ENCODE peak calls at places on chromosomes 6 and 20, in ten cellular contexts. M is bronchial epithelial cell, K is lower lobe of right lung, E is RWPE2, F is osteocyte, T is AG04450, R is progenitor cell of endocrine pancreas, G is psoas muscle, Z is spleen, U is GM23338. Y is an unnamed sample.

GRCh38 chr6:47047479-47048411 is 5.6 kb upstream of the ADGRF1 start:
- DNase-seq in U (peak), K (no peak), F (peak), M (peak), T (peak), R (peak), Z (no peak), G (no peak), E (no peak), Y (peak)

GRCh38 chr6:89410231-89411018 is 1.6 kb downstream of the RRAGD start:
- DNase-seq in U (peak), E (no peak), T (no peak), G (no peak), Z (no peak), M (no peak), R (no peak), F (peak), K (no peak), Y (no peak)

GRCh38 chr6:32825966-32826365 is 9.2 kb upstream of the HLA-DOB start:
- DNase-seq in M (peak), T (no peak), F (no peak), G (no peak), R (no peak), K (no peak), E (no peak), U (peak), Z (no peak), Y (no peak)

GRCh38 chr20:63542031-63542559 is 4.9 kb upstream of the PTK6 start:
- DNase-seq in Z (peak), U (no peak), K (no peak), R (no peak), E (peak), M (no peak), G (no peak), F (no peak), T (no peak), Y (no peak)

GRCh38 chr6:34273242-34273805 is 24.5 kb upstream of the SMIM29 start:
- DNase-seq in F (no peak), M (no peak), E (no peak), R (no peak), U (no peak), G (peak), Z (peak), K (peak), T (no peak), Y (no peak)

GRCh38 chr6:147700436-147701209 is 192.1 kb downstream of the SAMD5 start:
- DNase-seq in M (no peak), F (no peak), U (no peak), E (no peak), T (no peak), K (no peak), G (no peak), Z (no peak), R (no peak), Y (no peak)

GRCh38 chr6:37283786-37284185 is 25.8 kb upstream of the TMEM217 start:
- DNase-seq in K (no peak), T (no peak), R (no peak), U (no peak), M (no peak), Z (no peak), E (no peak), G (peak), F (no peak), Y (no peak)

GRCh38 chr6:142842423-142843261 is 102.3 kb downstream of the HIVEP2 start:
- DNase-seq in Z (no peak), T (no peak), E (no peak), F (no peak), K (no peak), U (no peak), R (no peak), G (no peak), M (peak), Y (no peak)

GRCh38 chr20:64166712-64167615 is 2.7 kb downstream of the MYT1 start:
- DNase-seq in R (no peak), K (peak), M (no peak), T (no peak), U (no peak), E (peak), G (no peak), F (no peak), Z (no peak), Y (no peak)

GRCh38 chr6:99348220-99348822 is 1.2 kb downstream of the FAXC start:
- DNase-seq in G (no peak), F (no peak), Z (no peak), R (no peak), T (no peak), K (no peak), M (no peak), E (no peak), U (no peak), Y (no peak)

GRCh38 chr6:41553405-41553999 is 7.3 kb downstream of the FOXP4 start:
- DNase-seq in Z (no peak), T (no peak), G (no peak), R (no peak), F (no peak), U (no peak), E (no peak), K (no peak), M (no peak), Y (no peak)

GRCh38 chr20:7392551-7392950 is 547.7 kb downstream of the HAO1 start:
- DNase-seq in G (no peak), Z (no peak), M (peak), R (no peak), U (no peak), F (no peak), K (no peak), T (no peak), E (no peak), Y (no peak)

GRCh38 chr6:136753624-136754023 is 38.7 kb downstream of the MAP3K5 start:
- DNase-seq in E (no peak), M (peak), K (no peak), T (no peak), G (no peak), F (no peak), R (no peak), Z (peak), U (peak), Y (no peak)

GRCh38 chr6:83822629-83823169 is 30.5 kb upstream of the RIPPLY2 start:
- DNase-seq in Z (no peak), R (no peak), F (no peak), G (no peak), K (no peak), M (no peak), U (no peak), T (no peak), E (no peak), Y (no peak)

GRCh38 chr20:64113796-64114355 is 6.5 kb upstream of the NPBWR2 start:
- DNase-seq in T (no peak), M (no peak), Z (peak), F (peak), K (no peak), U (peak), G (peak), E (peak), R (no peak), Y (no peak)

GRCh38 chr6:154156135-154156948 is 117.3 kb downstream of the OPRM1 start:
- DNase-seq in U (peak), Z (peak), T (no peak), G (no peak), R (no peak), F (no peak), E (no peak), M (peak), K (peak), Y (no peak)

GRCh38 chr6:21426841-21427490 is 166.6 kb upstream of the SOX4 start:
- DNase-seq in G (no peak), E (no peak), F (no peak), K (no peak), R (no peak), U (no peak), T (no peak), Z (no peak), M (peak), Y (no peak)

GRCh38 chr6:166621114-166621540 is 5.9 kb downstream of the RPS6KA2 start:
- DNase-seq in M (no peak), R (no peak), K (no peak), U (peak), Z (no peak), G (no peak), E (no peak), F (no peak), T (no peak), Y (no peak)

GRCh38 chr6:105522626-105523322 is 119.9 kb upstream of the PREP start:
- DNase-seq in T (peak), G (no peak), K (no peak), R (no peak), M (peak), F (no peak), Z (no peak), E (no peak), U (no peak), Y (no peak)

GRCh38 chr6:142275146-142276006 is 26.4 kb upstream of the ADGRG6 start:
- DNase-seq in F (no peak), T (peak), G (no peak), M (peak), Z (no peak), E (no peak), K (no peak), U (peak), R (no peak), Y (no peak)

GRCh38 chr6:110529355-110529754 is 52.9 kb upstream of the SLC22A16 start:
- DNase-seq in Z (no peak), U (no peak), G (no peak), M (peak), R (no peak), F (no peak), K (no peak), E (no peak), T (no peak), Y (no peak)

GRCh38 chr6:42391441-42391840 is 60.3 kb downstream of the TRERF1 start:
- DNase-seq in U (no peak), F (no peak), M (no peak), K (no peak), G (no peak), T (no peak), Z (no peak), R (no peak), E (no peak), Y (no peak)

GRCh38 chr20:20571068-20571780 is 141.2 kb downstream of the RALGAPA2 start:
- DNase-seq in T (no peak), Z (no peak), M (no peak), F (no peak), E (no peak), U (no peak), K (no peak), G (no peak), R (no peak), Y (no peak)

GRCh38 chr20:40750541-40750940 is 61.5 kb upstream of the MAFB start:
- DNase-seq in R (no peak), U (no peak), M (no peak), G (no peak), K (no peak), Z (no peak), F (peak), T (no peak), E (no peak), Y (no peak)

GRCh38 chr20:61856626-61857413 is 208.9 kb downstream of the TAF4 start:
- DNase-seq in T (no peak), M (no peak), F (no peak), R (no peak), K (no peak), Z (no peak), G (no peak), U (no peak), E (no peak), Y (no peak)

GRCh38 chr6:71602385-71602949 is 283.9 kb upstream of the RIMS1 start:
- DNase-seq in R (no peak), T (no peak), U (no peak), Z (no peak), M (peak), G (no peak), K (no peak), F (no peak), E (no peak), Y (no peak)

GRCh38 chr6:140566706-140567330 is 1192.4 kb upstream of the CITED2 start:
- DNase-seq in R (no peak), F (no peak), Z (no peak), U (no peak), M (peak), K (no peak), T (no peak), G (no peak), E (no peak), Y (no peak)

GRCh38 chr6:75600694-75601265 is 900 bp upstream of the SENP6 start:
- DNase-seq in M (peak), K (no peak), E (no peak), G (no peak), T (no peak), U (no peak), F (no peak), R (no peak), Z (no peak), Y (no peak)

GRCh38 chr6:138833819-138834539 is 38.1 kb downstream of the ECT2L start:
- DNase-seq in Z (no peak), E (no peak), G (no peak), F (no peak), R (no peak), M (no peak), T (no peak), K (no peak), U (no peak), Y (peak)

GRCh38 chr6:108675226-108676160 is 114.8 kb downstream of the FOXO3 start:
- DNase-seq in K (no peak), F (peak), G (no peak), U (no peak), M (no peak), E (no peak), R (no peak), T (no peak), Z (no peak), Y (no peak)

GRCh38 chr6:12941422-12941821 is 224.9 kb downstream of the PHACTR1 start:
- DNase-seq in U (no peak), T (no peak), G (no peak), K (no peak), M (peak), Z (no peak), R (no peak), F (no peak), E (no peak), Y (no peak)

GRCh38 chr6:21103626-21104224 is 489.8 kb upstream of the SOX4 start:
- DNase-seq in F (no peak), K (no peak), M (peak), E (no peak), U (no peak), T (no peak), G (no peak), Z (no peak), R (no peak), Y (no peak)

GRCh38 chr6:48744948-48745347 is 634.0 kb upstream of the PTCHD4 start:
- DNase-seq in G (no peak), M (peak), E (no peak), Z (no peak), K (no peak), F (no peak), T (no peak), R (no peak), U (no peak), Y (no peak)

GRCh38 chr6:22956029-22956715 is 386.8 kb downstream of the HDGFL1 start:
- DNase-seq in K (no peak), Z (no peak), F (no peak), E (no peak), M (no peak), R (no peak), U (no peak), T (no peak), G (no peak), Y (no peak)

GRCh38 chr20:58495623-58496428 is 19.4 kb downstream of the APCDD1L start:
- DNase-seq in Z (no peak), T (no peak), U (no peak), R (no peak), F (no peak), G (no peak), K (no peak), M (no peak), E (peak), Y (no peak)

GRCh38 chr20:542777-543368 is 717 bp downstream of the CSNK2A1 start:
- DNase-seq in Z (peak), E (no peak), K (peak), U (peak), T (no peak), M (no peak), F (peak), R (peak), G (peak), Y (no peak)

GRCh38 chr6:168699631-168700315 is 258.8 kb downstream of the SMOC2 start:
- DNase-seq in F (no peak), G (peak), U (no peak), R (no peak), M (no peak), K (no peak), T (no peak), E (no peak), Z (no peak), Y (no peak)

GRCh38 chr6:18343741-18344140 is 43.4 kb upstream of the RNF144B start:
- DNase-seq in K (no peak), U (no peak), R (no peak), F (no peak), M (peak), Z (no peak), T (peak), G (no peak), E (no peak), Y (no peak)
- TF ChIP-seq CTCF in K (no peak), U (no peak), R (no peak), F (no peak), M (no peak), Z (no peak), T (no peak), G (no peak), E (no peak), Y (no peak)

GRCh38 chr20:31454374-31454773 is 13.9 kb downstream of the DEFB123 start:
- DNase-seq in T (no peak), E (no peak), F (no peak), K (no peak), R (no peak), U (no peak), M (no peak), Z (no peak), G (no peak), Y (no peak)
- TF ChIP-seq CTCF in T (no peak), E (peak), F (no peak), K (no peak), R (no peak), U (no peak), M (no peak), Z (no peak), G (no peak), Y (no peak)

GRCh38 chr20:11919046-11919445 is 1.4 kb downstream of the BTBD3 start:
- DNase-seq in G (no peak), M (no peak), T (no peak), Z (no peak), K (no peak), E (no peak), U (peak), R (no peak), F (no peak), Y (no peak)

GRCh38 chr20:11919571-11919970 is 1.9 kb downstream of the BTBD3 start:
- DNase-seq in U (no peak), G (no peak), T (no peak), F (no peak), Z (no peak), M (no peak), R (no peak), K (no peak), E (no peak), Y (no peak)

GRCh38 chr20:11920083-11920482 is 2.4 kb downstream of the BTBD3 start:
- DNase-seq in K (no peak), U (no peak), F (no peak), Z (no peak), E (no peak), T (no peak), M (no peak), G (no peak), R (no peak), Y (no peak)

GRCh38 chr20:11918280-11918952 is 723 bp downstream of the BTBD3 start:
- DNase-seq in M (no peak), U (no peak), R (no peak), K (no peak), T (no peak), Z (no peak), G (no peak), E (no peak), F (no peak), Y (no peak)

GRCh38 chr20:11917663-11918062 is at the start of gene BTBD3:
- DNase-seq in T (peak), Z (no peak), M (peak), K (peak), U (no peak), R (no peak), G (peak), E (no peak), F (no peak), Y (no peak)
- TF ChIP-seq CTCF in T (peak), Z (no peak), M (peak), K (no peak), U (no peak), R (no peak), G (no peak), E (peak), F (no peak), Y (no peak)

DNA sequence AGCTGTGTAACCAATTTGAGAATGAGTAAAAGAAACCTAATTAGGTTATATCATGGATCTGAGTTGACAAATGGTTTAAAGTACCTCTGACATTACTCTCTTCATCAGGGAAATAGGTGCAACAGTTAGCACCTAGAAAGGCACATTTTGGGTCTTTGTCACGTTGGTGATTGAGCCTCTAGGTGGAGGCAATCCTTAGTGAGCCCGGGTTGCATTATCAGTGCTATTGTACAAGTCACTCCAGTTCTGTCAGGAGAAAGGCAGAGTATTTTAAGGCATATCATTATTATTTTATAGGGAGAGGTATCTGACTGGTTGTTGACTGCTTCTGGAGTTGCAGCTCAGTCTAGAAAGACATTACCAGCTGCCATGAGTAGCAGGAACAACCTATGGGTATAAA is 54.9 kb downstream of the TRIM27 start:
- DNase-seq in Z (no peak), T (no peak), U (no peak), E (no peak), G (no peak), K (no peak), F (no peak), R (no peak), M (no peak), Y (no peak)
- TF ChIP-seq CTCF in Z (no peak), T (no peak), U (no peak), E (no peak), G (no peak), K (no peak), F (no peak), R (no peak), M (no peak), Y (no peak)

GRCh38 chr20:3446779-3447178 is 24.0 kb upstream of the ATRN start:
- DNase-seq in M (peak), Z (no peak), R (no peak), U (peak), G (no peak), F (no peak), K (no peak), T (no peak), E (no peak), Y (no peak)
- TF ChIP-seq CTCF in M (peak), Z (no peak), R (no peak), U (no peak), G (no peak), F (no peak), K (no peak), T (no peak), E (no peak), Y (no peak)

DNA sequence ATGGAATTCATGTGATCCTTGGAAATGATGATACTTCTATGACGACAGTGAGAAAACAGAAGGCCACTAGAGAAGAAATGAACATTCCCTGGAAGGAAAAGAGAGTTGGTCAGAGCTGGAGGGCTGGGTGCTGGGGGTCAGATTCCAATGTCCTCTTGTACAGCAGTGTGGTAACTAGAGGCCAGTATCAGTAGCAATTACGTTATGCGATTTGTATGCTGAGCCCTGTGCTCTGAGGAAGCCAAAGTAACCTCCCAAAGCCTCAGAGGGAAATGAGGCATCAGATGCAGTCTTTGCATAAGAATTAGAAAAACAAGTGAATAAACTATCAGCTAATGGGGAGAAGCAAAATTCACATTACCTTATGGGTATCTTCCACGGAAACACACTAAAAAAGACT is 65.5 kb upstream of the SLC4A11 start:
- DNase-seq in G (no peak), K (no peak), R (no peak), E (no peak), Z (no peak), F (no peak), T (no peak), M (no peak), U (no peak), Y (no peak)
- TF ChIP-seq CTCF in G (no peak), K (no peak), R (no peak), E (no peak), Z (no peak), F (no peak), T (no peak), M (no peak), U (no peak), Y (no peak)

GRCh38 chr20:31543966-31544598 is 29.8 kb downstream of the HM13 start:
- DNase-seq in E (no peak), F (no peak), T (peak), K (no peak), M (peak), Z (no peak), R (no peak), G (no peak), U (no peak), Y (no peak)
- TF ChIP-seq CTCF in E (no peak), F (no peak), T (no peak), K (no peak), M (no peak), Z (no peak), R (no peak), G (no peak), U (no peak), Y (no peak)

GRCh38 chr20:39105551-39105950 is 143.4 kb downstream of the DHX35 start:
- DNase-seq in U (no peak), M (no peak), K (no peak), Z (no peak), F (no peak), R (no peak), G (no peak), T (no peak), E (no peak), Y (no peak)
- TF ChIP-seq CTCF in U (peak), M (no peak), K (no peak), Z (no peak), F (no peak), R (no peak), G (no peak), T (no peak), E (peak), Y (no peak)

Y was measured in mesothelial cell of epicardium.